ENCODE peak calls at places on chromosome 13, in six cellular contexts. One of them, this sample, is unnamed.

GRCh38 chr13:80527400-80527799 is 186.5 kb upstream of the SPRY2 start:
- DNase-seq in GM23248: no peak
- DNase-seq in MM.1S: no peak
- DNase-seq in PC-3: no peak
- DNase-seq in SK-N-SH: peak; percentile 46
- DNase-seq in HCT116: no peak
- DNase-seq in this sample: no peak

GRCh38 chr13:42753697-42754096 is 27.7 kb upstream of the FAM216B start:
- DNase-seq in MM.1S: no peak
- DNase-seq in HCT116: no peak
- DNase-seq in GM23248: no peak
- DNase-seq in SK-N-SH: no peak
- DNase-seq in PC-3: no peak
- DNase-seq in this sample: no peak

GRCh38 chr13:61485128-61485765 is 69.6 kb upstream of the PCDH20 start:
- DNase-seq in GM23248: no peak
- DNase-seq in HCT116: no peak
- DNase-seq in PC-3: no peak
- DNase-seq in MM.1S: peak; percentile 6
- DNase-seq in SK-N-SH: no peak
- DNase-seq in this sample: no peak

GRCh38 chr13:94352057-94352456 is 127.4 kb downstream of the DCT start:
- DNase-seq in SK-N-SH: no peak
- DNase-seq in MM.1S: no peak
- DNase-seq in GM23248: peak; percentile 24
- DNase-seq in PC-3: no peak
- DNase-seq in HCT116: no peak
- DNase-seq in this sample: no peak

GRCh38 chr13:102183509-102184182 is 218.2 kb downstream of the FGF14 start:
- DNase-seq in SK-N-SH: no peak
- DNase-seq in PC-3: no peak
- DNase-seq in MM.1S: no peak
- DNase-seq in GM23248: no peak
- DNase-seq in HCT116: no peak
- DNase-seq in this sample: no peak

GRCh38 chr13:96532804-96533203 is 442.9 kb downstream of the HS6ST3 start:
- DNase-seq in GM23248: no peak
- DNase-seq in MM.1S: no peak
- DNase-seq in HCT116: no peak
- DNase-seq in PC-3: no peak
- DNase-seq in SK-N-SH: no peak
- DNase-seq in this sample: no peak

GRCh38 chr13:54750521-54750920 is 1721.9 kb downstream of the OLFM4 start:
- DNase-seq in MM.1S: no peak
- DNase-seq in HCT116: no peak
- DNase-seq in GM23248: no peak
- DNase-seq in SK-N-SH: no peak
- DNase-seq in PC-3: no peak
- DNase-seq in this sample: no peak

GRCh38 chr13:31595568-31595967 is 143.8 kb upstream of the RXFP2 start:
- DNase-seq in GM23248: peak; percentile 74
- DNase-seq in MM.1S: no peak
- DNase-seq in SK-N-SH: no peak
- DNase-seq in HCT116: no peak
- DNase-seq in PC-3: no peak
- DNase-seq in this sample: no peak

GRCh38 chr13:113220141-113220598 is 10.8 kb downstream of the CUL4A start:
- DNase-seq in HCT116: no peak
- DNase-seq in MM.1S: no peak
- DNase-seq in PC-3: no peak
- DNase-seq in GM23248: no peak
- DNase-seq in SK-N-SH: no peak
- DNase-seq in this sample: no peak

GRCh38 chr13:99320693-99321481 is 13.7 kb upstream of the GPR183 start:
- DNase-seq in GM23248: peak; percentile 92
- DNase-seq in MM.1S: no peak
- DNase-seq in SK-N-SH: no peak
- DNase-seq in HCT116: peak; percentile 68
- DNase-seq in PC-3: peak; percentile 88
- DNase-seq in this sample: peak; percentile 62

GRCh38 chr13:41917641-41918040 is 43.3 kb downstream of the VWA8 start:
- DNase-seq in HCT116: no peak
- DNase-seq in GM23248: peak; percentile 72
- DNase-seq in PC-3: no peak
- DNase-seq in SK-N-SH: no peak
- DNase-seq in MM.1S: no peak
- DNase-seq in this sample: no peak

GRCh38 chr13:109348514-109349340 is 437.7 kb downstream of the IRS2 start:
- DNase-seq in HCT116: no peak
- DNase-seq in SK-N-SH: no peak
- DNase-seq in PC-3: peak; percentile 59
- DNase-seq in GM23248: peak; percentile 71
- DNase-seq in MM.1S: no peak
- DNase-seq in this sample: no peak

GRCh38 chr13:105579821-105580707 is 955.4 kb downstream of the EFNB2 start:
- DNase-seq in MM.1S: no peak
- DNase-seq in SK-N-SH: no peak
- DNase-seq in GM23248: no peak
- DNase-seq in HCT116: no peak
- DNase-seq in PC-3: peak; percentile 76
- DNase-seq in this sample: no peak

GRCh38 chr13:89066868-89067466 is 1395.8 kb downstream of the SLITRK5 start:
- DNase-seq in SK-N-SH: peak; percentile 19
- DNase-seq in PC-3: peak; percentile 68
- DNase-seq in MM.1S: peak; percentile 21
- DNase-seq in HCT116: peak; percentile 38
- DNase-seq in GM23248: peak; percentile 46
- DNase-seq in this sample: peak; percentile 89

GRCh38 chr13:113671066-113672001 is 4.3 kb downstream of the GRK1 start:
- DNase-seq in SK-N-SH: no peak
- DNase-seq in PC-3: no peak
- DNase-seq in MM.1S: no peak
- DNase-seq in GM23248: no peak
- DNase-seq in HCT116: no peak
- DNase-seq in this sample: no peak

GRCh38 chr13:81636120-81636519 is 1295.2 kb upstream of the SPRY2 start:
- DNase-seq in GM23248: no peak
- DNase-seq in SK-N-SH: no peak
- DNase-seq in HCT116: no peak
- DNase-seq in PC-3: no peak
- DNase-seq in MM.1S: no peak
- DNase-seq in this sample: no peak

DNA sequence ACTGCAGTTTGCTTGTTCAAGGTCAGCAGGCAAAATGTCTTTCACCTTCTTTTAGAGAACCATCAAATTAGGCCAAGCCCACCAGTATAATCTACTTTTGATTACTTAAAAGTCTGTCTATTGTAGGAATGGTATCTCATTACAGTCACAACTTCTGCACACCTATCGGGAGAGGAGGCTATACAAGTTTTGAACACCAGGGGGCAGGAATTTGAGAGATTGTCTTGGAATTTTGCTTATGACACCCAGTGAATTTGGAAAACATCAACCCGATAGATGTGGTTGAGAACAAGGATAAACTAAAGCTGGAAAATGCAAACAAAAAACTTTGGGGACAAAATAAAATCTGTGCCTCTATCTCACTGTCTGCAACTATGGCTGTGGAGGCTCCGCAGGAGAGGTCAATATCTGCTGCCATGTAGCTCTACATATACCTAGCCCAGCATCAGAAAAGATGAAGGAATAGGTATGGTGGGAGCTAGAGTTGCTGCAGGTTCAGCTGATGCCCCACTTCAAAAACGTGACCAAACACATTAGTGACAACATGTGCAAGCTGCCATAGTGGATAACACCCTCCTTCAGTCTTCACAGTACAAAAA is 1299.2 kb upstream of the SPRY2 start:
- DNase-seq in PC-3: peak; percentile 56
- DNase-seq in GM23248: no peak
- DNase-seq in MM.1S: peak; percentile 15
- DNase-seq in HCT116: peak; percentile 0
- DNase-seq in SK-N-SH: peak; percentile 8
- DNase-seq in this sample: peak; percentile 48
- H3K9me2 ChIP-seq in PC-3: no peaks in the 10 kb centered on the region
- H3K9me2 ChIP-seq in GM23248: no peaks in the 10 kb centered on the region
- H3K9me2 ChIP-seq in MM.1S: no peaks in the 10 kb centered on the region
- H3K9me2 ChIP-seq in HCT116: no peaks in the 10 kb centered on the region
- H3K9me2 ChIP-seq in SK-N-SH: no peaks in the 10 kb centered on the region
- H3K9me2 ChIP-seq in this sample: no peaks in the 10 kb centered on the region

GRCh38 chr13:30339721-30340366 is 32.5 kb upstream of the KATNAL1 start:
- DNase-seq in MM.1S: no peak
- DNase-seq in GM23248: peak; percentile 41
- DNase-seq in SK-N-SH: no peak
- DNase-seq in HCT116: no peak
- DNase-seq in PC-3: no peak
- DNase-seq in this sample: no peak

GRCh38 chr13:30340367-30341184 is 33.2 kb upstream of the KATNAL1 start:
- DNase-seq in PC-3: peak; percentile 58
- DNase-seq in MM.1S: no peak
- DNase-seq in SK-N-SH: peak; percentile 29
- DNase-seq in HCT116: peak; percentile 16
- DNase-seq in GM23248: peak; percentile 97
- DNase-seq in this sample: no peak

GRCh38 chr13:30338952-30339351 is 31.6 kb upstream of the KATNAL1 start:
- DNase-seq in GM23248: no peak
- DNase-seq in SK-N-SH: no peak
- DNase-seq in MM.1S: no peak
- DNase-seq in PC-3: no peak
- DNase-seq in HCT116: no peak
- DNase-seq in this sample: no peak

GRCh38 chr13:30345426-30346100 is 38.2 kb upstream of the KATNAL1 start:
- DNase-seq in SK-N-SH: no peak
- DNase-seq in PC-3: no peak
- DNase-seq in MM.1S: no peak
- DNase-seq in HCT116: no peak
- DNase-seq in GM23248: no peak
- DNase-seq in this sample: no peak

DNA sequence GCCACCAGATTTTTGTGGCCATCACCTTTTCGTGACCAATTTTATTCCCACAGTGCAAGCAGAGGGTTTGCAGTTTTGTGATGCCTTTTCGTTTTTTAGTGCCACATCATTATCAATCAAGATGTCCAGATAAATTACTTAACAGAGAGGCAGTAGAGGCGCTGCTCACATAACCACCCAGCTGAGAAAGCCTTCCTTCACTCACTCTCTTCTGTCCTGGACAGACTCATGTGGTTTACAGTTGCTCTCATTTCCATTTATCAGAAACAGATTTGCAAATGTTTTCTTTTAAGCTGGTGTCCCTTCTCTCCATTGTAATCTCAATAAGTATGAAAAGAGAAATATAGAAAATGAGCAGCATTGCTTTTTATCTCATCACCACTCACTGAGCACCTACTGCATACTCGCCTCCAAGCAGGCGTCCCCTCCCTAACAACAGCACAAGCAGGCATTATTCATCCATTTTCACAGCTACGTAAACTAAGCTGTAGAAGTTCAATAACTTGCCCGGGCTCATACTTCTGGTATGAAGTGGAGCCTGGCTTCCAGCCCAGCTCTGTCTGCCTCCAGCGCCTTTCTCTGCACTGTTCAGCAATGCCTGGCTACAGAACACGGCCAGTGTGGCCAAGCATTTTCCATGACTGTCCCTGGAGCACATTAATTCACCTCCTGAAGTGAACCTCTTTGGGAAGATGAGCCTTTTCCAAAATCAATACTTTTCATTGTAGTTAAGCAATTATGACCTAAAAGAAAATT is 34.6 kb upstream of the KATNAL1 start:
- DNase-seq in PC-3: peak; percentile 90
- DNase-seq in SK-N-SH: peak; percentile 54
- DNase-seq in GM23248: peak; percentile 99
- DNase-seq in HCT116: peak; percentile 44
- DNase-seq in MM.1S: no peak
- DNase-seq in this sample: no peak
- H3K4me1 ChIP-seq in PC-3: peaks cover 44% of the 10 kb centered on the region
- H3K4me1 ChIP-seq in SK-N-SH: peaks cover 33% of the 10 kb centered on the region
- H3K4me1 ChIP-seq in GM23248: peaks cover 50% of the 10 kb centered on the region
- H3K4me1 ChIP-seq in HCT116: peaks cover 68% of the 10 kb centered on the region
- H3K4me1 ChIP-seq in MM.1S: peaks cover 5% of the 10 kb centered on the region
- H3K4me1 ChIP-seq in this sample: peaks cover 57% of the 10 kb centered on the region

GRCh38 chr13:111458739-111459138 is 138.3 kb downstream of the TEX29 start:
- DNase-seq in MM.1S: no peak
- DNase-seq in GM23248: no peak
- DNase-seq in SK-N-SH: no peak
- DNase-seq in PC-3: no peak
- DNase-seq in HCT116: no peak
- DNase-seq in this sample: no peak

GRCh38 chr13:111462221-111462764 is 141.9 kb downstream of the TEX29 start:
- DNase-seq in MM.1S: no peak
- DNase-seq in HCT116: no peak
- DNase-seq in PC-3: no peak
- DNase-seq in GM23248: no peak
- DNase-seq in SK-N-SH: no peak
- DNase-seq in this sample: no peak

GRCh38 chr13:111459803-111460547 is 139.5 kb downstream of the TEX29 start:
- DNase-seq in PC-3: no peak
- DNase-seq in SK-N-SH: no peak
- DNase-seq in MM.1S: no peak
- DNase-seq in HCT116: no peak
- DNase-seq in GM23248: no peak
- DNase-seq in this sample: no peak

GRCh38 chr13:111461445-111462149 is 141.2 kb downstream of the TEX29 start:
- DNase-seq in GM23248: no peak
- DNase-seq in PC-3: no peak
- DNase-seq in HCT116: no peak
- DNase-seq in SK-N-SH: no peak
- DNase-seq in MM.1S: no peak
- DNase-seq in this sample: no peak

GRCh38 chr13:111460548-111461444 is 140.4 kb downstream of the TEX29 start:
- DNase-seq in PC-3: peak; percentile 31
- DNase-seq in SK-N-SH: peak; percentile 50
- DNase-seq in HCT116: peak; percentile 32
- DNase-seq in GM23248: peak; percentile 78
- DNase-seq in MM.1S: no peak
- DNase-seq in this sample: peak; percentile 41
- H3K9ac ChIP-seq in PC-3: no peak overlapping the region
- H3K9ac ChIP-seq in SK-N-SH: no peak overlapping the region
- H3K9ac ChIP-seq in HCT116: no peak overlapping the region
- H3K9ac ChIP-seq in GM23248: no peak overlapping the region
- H3K9ac ChIP-seq in MM.1S: no peak overlapping the region
- H3K9ac ChIP-seq in this sample: no peak overlapping the region

GRCh38 chr13:20053016-20053415 is 94.5 kb downstream of the ZMYM2 start:
- DNase-seq in PC-3: no peak
- DNase-seq in HCT116: no peak
- DNase-seq in SK-N-SH: no peak
- DNase-seq in GM23248: peak; percentile 53
- DNase-seq in MM.1S: no peak
- DNase-seq in this sample: no peak

GRCh38 chr13:20051366-20051765 is 92.8 kb downstream of the ZMYM2 start:
- DNase-seq in MM.1S: no peak
- DNase-seq in SK-N-SH: no peak
- DNase-seq in PC-3: no peak
- DNase-seq in GM23248: no peak
- DNase-seq in HCT116: no peak
- DNase-seq in this sample: no peak

GRCh38 chr13:20057214-20057613 is 98.7 kb downstream of the ZMYM2 start:
- DNase-seq in MM.1S: no peak
- DNase-seq in PC-3: no peak
- DNase-seq in SK-N-SH: no peak
- DNase-seq in HCT116: no peak
- DNase-seq in GM23248: no peak
- DNase-seq in this sample: no peak

GRCh38 chr13:20053891-20054290 is 95.4 kb downstream of the ZMYM2 start:
- DNase-seq in GM23248: no peak
- DNase-seq in HCT116: no peak
- DNase-seq in SK-N-SH: no peak
- DNase-seq in MM.1S: no peak
- DNase-seq in PC-3: no peak
- DNase-seq in this sample: no peak

GRCh38 chr13:20054586-20054985 is 96.1 kb downstream of the ZMYM2 start:
- DNase-seq in PC-3: no peak
- DNase-seq in SK-N-SH: no peak
- DNase-seq in MM.1S: no peak
- DNase-seq in GM23248: no peak
- DNase-seq in HCT116: no peak
- DNase-seq in this sample: no peak
- H3K9me2 ChIP-seq in PC-3: no peaks in the 10 kb centered on the region
- H3K9me2 ChIP-seq in SK-N-SH: no peaks in the 10 kb centered on the region
- H3K9me2 ChIP-seq in MM.1S: no peaks in the 10 kb centered on the region
- H3K9me2 ChIP-seq in GM23248: no peaks in the 10 kb centered on the region
- H3K9me2 ChIP-seq in HCT116: no peaks in the 10 kb centered on the region
- H3K9me2 ChIP-seq in this sample: no peaks in the 10 kb centered on the region